ENCODE peak calls at places on chromosome 20, in ten cellular contexts. T, G, Z, W, C, J, X, B, A and Q are unnamed samples.

GRCh38 chr20:16048881-16049280 is 524.4 kb downstream of the KIF16B start:
- DNase-seq in G (no peak), B (no peak), C (no peak), J (no peak), A (no peak), T (no peak), Z (no peak), X (no peak), W (no peak), Q (no peak)

GRCh38 chr20:21574443-21574842 is 60.6 kb upstream of the NKX2-2 start:
- DNase-seq in W (no peak), B (no peak), G (no peak), Z (no peak), T (no peak), X (no peak), J (no peak), C (no peak), A (no peak), Q (no peak)

GRCh38 chr20:45044084-45044573 is 56.8 kb downstream of the KCNS1 start:
- DNase-seq in W (peak; percentile 34), G (no peak), C (peak; percentile 89), T (no peak), A (peak; percentile 51), X (peak; percentile 83), J (no peak), B (peak; percentile 90), Z (no peak), Q (no peak)

GRCh38 chr20:44830523-44830922 is 20.2 kb upstream of the RIMS4 start:
- DNase-seq in B (no peak), W (no peak), X (no peak), C (no peak), T (no peak), Z (no peak), G (no peak), A (no peak), J (no peak), Q (no peak)

GRCh38 chr20:63027425-63028389 is 20.9 kb upstream of the BHLHE23 start:
- DNase-seq in X (no peak), W (no peak), B (no peak), A (no peak), J (peak; percentile 40), Z (no peak), T (no peak), G (peak; percentile 32), C (no peak), Q (peak; percentile 10)

GRCh38 chr20:32830437-32830836 is 10.7 kb downstream of the MAPRE1 start:
- DNase-seq in J (no peak), B (peak; percentile 29), Z (no peak), G (peak; percentile 74), A (peak; percentile 37), T (no peak), X (peak; percentile 48), W (no peak), C (peak; percentile 53), Q (no peak)

GRCh38 chr20:13638162-13638495 is 603 bp downstream of the TASP1 start:
- DNase-seq in A (no peak), Z (no peak), T (no peak), X (no peak), B (peak; percentile 12), C (no peak), W (no peak), J (no peak), G (no peak), Q (no peak)

GRCh38 chr20:60559462-60559861 is 601.2 kb downstream of the CDH26 start:
- DNase-seq in J (peak; percentile 32), A (no peak), W (no peak), C (no peak), G (no peak), X (no peak), Z (no peak), B (no peak), T (no peak), Q (no peak)

GRCh38 chr20:50625986-50626677 is 65.2 kb downstream of the RIPOR3 start:
- DNase-seq in C (peak; percentile 49), B (peak; percentile 69), J (peak; percentile 91), X (peak; percentile 46), Z (no peak), A (no peak), G (no peak), T (peak; percentile 56), W (no peak), Q (peak; percentile 70)

GRCh38 chr20:63287697-63288580 is 5.0 kb upstream of the COL20A1 start:
- DNase-seq in A (no peak), G (no peak), J (no peak), C (no peak), T (no peak), W (no peak), X (no peak), Z (no peak), B (no peak), Q (no peak)

GRCh38 chr20:7723284-7723683 is 217.0 kb downstream of the HAO1 start:
- DNase-seq in J (no peak), C (peak; percentile 48), Z (no peak), B (peak; percentile 93), T (no peak), X (peak; percentile 37), W (no peak), A (no peak), G (no peak), Q (no peak)

GRCh38 chr20:25274891-25275812 is 27.3 kb downstream of the PYGB start:
- DNase-seq in A (no peak), B (no peak), T (no peak), G (peak; percentile 20), X (no peak), W (no peak), J (peak; percentile 9), Z (no peak), C (no peak), Q (peak; percentile 71)

GRCh38 chr20:60242836-60243520 is 284.8 kb downstream of the CDH26 start:
- DNase-seq in T (no peak), G (no peak), J (no peak), A (no peak), B (no peak), Z (no peak), W (no peak), C (no peak), X (peak; percentile 73), Q (no peak)

GRCh38 chr20:58900292-58900931 is 47.9 kb downstream of the GNAS start:
- DNase-seq in J (no peak), W (no peak), C (peak; percentile 17), T (no peak), A (no peak), X (peak; percentile 43), G (no peak), Z (no peak), B (no peak), Q (no peak)

GRCh38 chr20:45014671-45015415 is 48.5 kb downstream of the STK4 start:
- DNase-seq in X (peak; percentile 87), G (no peak), T (no peak), B (peak; percentile 79), J (no peak), C (peak; percentile 29), Z (no peak), W (no peak), A (no peak), Q (no peak)

GRCh38 chr20:1757072-1757471 is 99.5 kb upstream of the SIRPG start:
- DNase-seq in G (no peak), B (peak; percentile 0), X (peak; percentile 8), J (no peak), C (no peak), A (no peak), Z (no peak), T (no peak), W (no peak), Q (no peak)

GRCh38 chr20:38217791-38218565 is 42.6 kb downstream of the KIAA1755 start:
- DNase-seq in B (peak; percentile 96), W (no peak), G (no peak), T (no peak), A (peak; percentile 25), C (peak; percentile 83), J (no peak), X (peak; percentile 95), Z (peak; percentile 92), Q (peak; percentile 63)

GRCh38 chr20:41009960-41010359 is 18.7 kb upstream of the TOP1 start:
- DNase-seq in X (no peak), J (no peak), C (no peak), A (no peak), B (peak; percentile 57), W (no peak), Z (peak; percentile 65), T (no peak), G (no peak), Q (no peak)

GRCh38 chr20:51720854-51721253 is 47.3 kb downstream of the ATP9A start:
- DNase-seq in T (no peak), A (no peak), C (no peak), B (no peak), W (no peak), X (no peak), Z (no peak), G (no peak), J (no peak), Q (no peak)

GRCh38 chr20:41649489-41649888 is 31.3 kb upstream of the CHD6 start:
- DNase-seq in A (no peak), W (no peak), G (no peak), T (no peak), J (no peak), X (no peak), C (no peak), Z (no peak), B (no peak), Q (no peak)

GRCh38 chr20:33984320-33984719 is 9.4 kb upstream of the RALY start:
- DNase-seq in T (no peak), Z (no peak), A (no peak), G (no peak), C (no peak), J (no peak), B (no peak), W (no peak), X (no peak), Q (no peak)

GRCh38 chr20:23670361-23670760 is 18.5 kb downstream of the CST4 start:
- DNase-seq in C (no peak), X (no peak), Z (no peak), T (no peak), B (no peak), G (no peak), A (no peak), W (no peak), J (no peak), Q (no peak)

GRCh38 chr20:10924628-10925266 is 250.9 kb upstream of the JAG1 start:
- DNase-seq in A (no peak), J (no peak), X (peak; percentile 95), C (peak; percentile 92), W (no peak), B (peak; percentile 81), Z (no peak), G (no peak), T (no peak), Q (no peak)

GRCh38 chr20:46423882-46424482 is 17.6 kb upstream of the ELMO2 start:
- DNase-seq in T (no peak), C (no peak), J (no peak), A (no peak), G (no peak), W (no peak), Z (no peak), B (no peak), X (no peak), Q (no peak)

GRCh38 chr20:63026582-63027424 is 20.0 kb upstream of the BHLHE23 start:
- DNase-seq in T (no peak), Z (no peak), G (peak; percentile 38), B (no peak), C (no peak), J (peak; percentile 8), W (no peak), A (no peak), X (no peak), Q (peak; percentile 5)

GRCh38 chr20:3193806-3194616 is 10.5 kb downstream of the DDRGK1 start:
- DNase-seq in B (no peak), Z (no peak), W (no peak), G (no peak), T (no peak), J (no peak), X (no peak), C (no peak), A (no peak), Q (no peak)

GRCh38 chr20:43722153-43722505 is 4.7 kb downstream of the GTSF1L start:
- DNase-seq in G (peak; percentile 9), J (no peak), A (no peak), T (no peak), Z (no peak), B (no peak), C (no peak), X (no peak), W (no peak), Q (no peak)